ENCODE peak calls at places on chromosomes 5 and 9, in seven cellular contexts. Q is memory B cell, V is mammary epithelial cell, R is epithelial cell of esophagus, G is HTR-8/SVneo, E is PC-9, H is OCI-M1. T is an unnamed sample.

GRCh38 chr5:123422433-123423277 is 548 bp downstream of the CEP120 start:
- DNase-seq in V (peak), E (no peak), R (peak), H (no peak), G (peak), Q (peak), T (no peak)

GRCh38 chr5:173809014-173809413 is 79.1 kb upstream of the CPEB4 start:
- DNase-seq in V (no peak), H (peak), G (no peak), Q (no peak), E (no peak), R (no peak), T (no peak)

GRCh38 chr5:64773533-64773932 is 4.8 kb downstream of the CWC27 start:
- DNase-seq in H (no peak), V (no peak), Q (no peak), G (no peak), E (no peak), R (no peak), T (no peak)

GRCh38 chr5:160169326-160169725 is 50.1 kb upstream of the PWWP2A start:
- DNase-seq in E (no peak), V (no peak), R (peak), G (peak), H (no peak), Q (no peak), T (no peak)

GRCh38 chr5:95760291-95761191 is 29.4 kb downstream of the RHOBTB3 start:
- DNase-seq in R (peak), Q (no peak), H (peak), G (peak), E (peak), V (peak), T (no peak)

GRCh38 chr5:61245936-61246335 is 83.7 kb upstream of the SMIM15 start:
- DNase-seq in R (peak), H (no peak), E (no peak), Q (no peak), V (peak), G (no peak), T (no peak)

GRCh38 chr5:143434261-143435206 is 31.0 kb upstream of the NR3C1 start:
- DNase-seq in H (no peak), V (no peak), Q (peak), E (no peak), R (no peak), G (no peak), T (no peak)

GRCh38 chr9:79057576-79057975 is 514.2 kb upstream of the TLE4 start:
- DNase-seq in H (no peak), R (no peak), Q (no peak), V (no peak), E (no peak), G (no peak), T (no peak)

GRCh38 chr9:83281306-83282255 is 218.6 kb upstream of the RASEF start:
- DNase-seq in H (peak), R (peak), V (peak), G (no peak), Q (no peak), E (peak), T (no peak)

GRCh38 chr5:952597-953271 is 55.9 kb upstream of the NKD2 start:
- DNase-seq in R (no peak), H (no peak), E (no peak), G (no peak), Q (no peak), V (no peak), T (no peak)

GRCh38 chr5:82620957-82621600 is 342.9 kb upstream of the RPS23 start:
- DNase-seq in H (no peak), Q (no peak), G (no peak), E (no peak), V (peak), R (no peak), T (no peak)

GRCh38 chr9:31388660-31389059 is 995.8 kb upstream of the ACO1 start:
- DNase-seq in G (no peak), V (peak), Q (no peak), H (no peak), E (no peak), R (peak), T (no peak)

GRCh38 chr5:127280494-127281220 is 9.9 kb upstream of the MEGF10 start:
- DNase-seq in V (no peak), G (no peak), H (no peak), E (no peak), R (no peak), Q (no peak), T (no peak)

GRCh38 chr9:98673681-98674080 is 35.1 kb downstream of the GABBR2 start:
- DNase-seq in R (no peak), E (no peak), Q (no peak), V (no peak), H (no peak), G (no peak), T (no peak)

GRCh38 chr5:134083517-134083916 is 31.0 kb upstream of the TCF7 start:
- DNase-seq in H (no peak), R (no peak), E (no peak), G (no peak), V (no peak), Q (no peak), T (no peak)

GRCh38 chr9:95036676-95037075 is 280.8 kb downstream of the FANCC start:
- DNase-seq in Q (no peak), G (no peak), R (no peak), H (no peak), V (no peak), E (no peak), T (no peak)

GRCh38 chr9:20786807-20787206 is 102.7 kb downstream of the FOCAD start:
- DNase-seq in G (no peak), Q (no peak), R (no peak), E (no peak), V (no peak), H (no peak), T (no peak)

GRCh38 chr5:146368137-146368536 is 29.5 kb downstream of the POU4F3 start:
- DNase-seq in G (no peak), E (peak), H (peak), R (peak), Q (no peak), V (peak), T (no peak)

GRCh38 chr5:171537463-171537862 is 118.0 kb downstream of the FGF18 start:
- DNase-seq in G (no peak), H (no peak), E (peak), Q (no peak), R (peak), V (no peak), T (no peak)

GRCh38 chr9:105822814-105823213 is 128.5 kb downstream of the TMEM38B start:
- DNase-seq in V (no peak), G (no peak), R (no peak), H (no peak), Q (no peak), E (no peak), T (no peak)

GRCh38 chr9:136328011-136328621 is 777 bp downstream of the GPSM1 start:
- DNase-seq in E (peak), H (no peak), V (peak), R (peak), G (no peak), Q (no peak), T (no peak)

GRCh38 chr9:36327903-36328302 is 69.7 kb upstream of the GNE start:
- DNase-seq in V (peak), H (no peak), G (peak), E (peak), R (peak), Q (no peak), T (no peak)

GRCh38 chr5:139654875-139655491 is 6.8 kb downstream of the CXXC5 start:
- DNase-seq in G (no peak), H (no peak), E (no peak), R (no peak), Q (no peak), V (no peak), T (no peak)

GRCh38 chr5:67901816-67902496 is 313.6 kb upstream of the PIK3R1 start:
- DNase-seq in V (no peak), R (no peak), H (no peak), G (no peak), E (no peak), Q (no peak), T (no peak)

GRCh38 chr5:172479034-172479783 is 24.9 kb upstream of the SH3PXD2B start:
- DNase-seq in H (peak), R (peak), G (peak), V (peak), Q (no peak), E (peak), T (peak)

GRCh38 chr5:142547445-142548374 is 138.2 kb downstream of the FGF1 start:
- DNase-seq in V (no peak), R (no peak), Q (no peak), H (no peak), E (no peak), G (no peak), T (no peak)

GRCh38 chr5:147483197-147483790 is 26.6 kb downstream of the DPYSL3 start:
- DNase-seq in V (no peak), R (no peak), Q (no peak), E (no peak), H (no peak), G (no peak), T (no peak)

GRCh38 chr5:116573279-116573616 is 1.4 kb downstream of the SEMA6A start:
- DNase-seq in Q (peak), H (no peak), E (no peak), G (no peak), R (peak), V (peak), T (no peak)

GRCh38 chr5:61638476-61638875 is 306.4 kb downstream of the ZSWIM6 start:
- DNase-seq in H (no peak), G (no peak), E (no peak), R (no peak), Q (no peak), V (no peak), T (no peak)

GRCh38 chr5:120449501-120449900 is 14.6 kb upstream of the PRR16 start:
- DNase-seq in G (no peak), E (no peak), V (no peak), Q (no peak), R (no peak), H (no peak), T (no peak)

T was measured in activated T-helper 1 cell treated with anti-CD3 and anti-CD28 coated beads, Interleukin-12 subunit alpha, Interleukin-12 subunit beta, Interleukin-2, Interleukin-4 antibody, amounts not matched to agents 30 ng/mL and 10 ng/mL and 1 ng/mL, durations not matched to agents 14 hours and 24 hours and 36 hours.